ENCODE peak calls at places on chromosome 2, in five cellular contexts. P is GM12878, F is HepG2, D is NT2/D1, Y is H1. A is an unnamed sample.

GRCh38 chr2:38298539-38298938 is 78.5 kb downstream of the ATL2 start:
- DNase-seq in P (no peak), F (no peak), D (no peak), Y (no peak), A (no peak)

GRCh38 chr2:190216829-190217228 is 102.8 kb downstream of the HIBCH start:
- DNase-seq in P (no peak), F (peak), D (peak), Y (peak), A (peak)

GRCh38 chr2:6068441-6068935 is 376.3 kb downstream of the SOX11 start:
- DNase-seq in P (no peak), F (no peak), D (no peak), Y (no peak), A (no peak)

GRCh38 chr2:8391584-8391983 is 290.3 kb upstream of the ID2 start:
- DNase-seq in P (no peak), F (no peak), D (no peak), Y (no peak), A (no peak)

GRCh38 chr2:69122271-69122670 is 109.3 kb downstream of the ANTXR1 start:
- DNase-seq in P (no peak), F (no peak), D (no peak), Y (no peak), A (no peak)

GRCh38 chr2:8457620-8458255 is 224.1 kb upstream of the ID2 start:
- DNase-seq in P (no peak), F (no peak), D (no peak), Y (no peak), A (no peak)

GRCh38 chr2:74083750-74084149 is 64.0 kb downstream of the BOLA3 start:
- DNase-seq in P (no peak), F (no peak), D (no peak), Y (no peak), A (no peak)

GRCh38 chr2:157375384-157375783 is 49.8 kb upstream of the ERMN start:
- DNase-seq in P (no peak), F (no peak), D (no peak), Y (no peak), A (no peak)

GRCh38 chr2:128490321-128490720 is 171.7 kb upstream of the HS6ST1 start:
- DNase-seq in P (no peak), F (no peak), D (no peak), Y (no peak), A (no peak)

GRCh38 chr2:172836386-172837200 is 100.9 kb downstream of the RAPGEF4 start:
- DNase-seq in P (no peak), F (no peak), D (no peak), Y (no peak), A (no peak)

GRCh38 chr2:106970471-106971261 is 84.7 kb upstream of the ST6GAL2 start:
- DNase-seq in P (no peak), F (no peak), D (no peak), Y (no peak), A (no peak)

GRCh38 chr2:1819396-1819795 is 75.1 kb upstream of the PXDN start:
- DNase-seq in P (no peak), F (no peak), D (no peak), Y (no peak), A (no peak)

GRCh38 chr2:58644992-58645391 is 403.9 kb upstream of the FANCL start:
- DNase-seq in P (no peak), F (no peak), D (no peak), Y (no peak), A (no peak)

GRCh38 chr2:224196789-224197188 is 157.7 kb upstream of the SERPINE2 start:
- DNase-seq in P (no peak), F (no peak), D (no peak), Y (no peak), A (no peak)
- TF ChIP-seq SUZ12 in P (no peak), F (no peak), D (no peak), Y (no peak), A (no peak)

GRCh38 chr2:217445726-217446125 is 557.1 kb downstream of the TNS1 start:
- DNase-seq in P (no peak), F (no peak), D (no peak), Y (no peak), A (no peak)
- TF ChIP-seq SUZ12 in P (no peak), F (no peak), D (no peak), Y (no peak), A (no peak)

GRCh38 chr2:233213011-233213410 is 38.5 kb upstream of the ATG16L1 start:
- DNase-seq in P (no peak), F (no peak), D (no peak), Y (no peak), A (no peak)

GRCh38 chr2:233208382-233209116 is 42.9 kb upstream of the ATG16L1 start:
- DNase-seq in P (no peak), F (peak), D (no peak), Y (no peak), A (no peak)

GRCh38 chr2:233209978-233210680 is 41.3 kb upstream of the ATG16L1 start:
- DNase-seq in P (no peak), F (no peak), D (no peak), Y (no peak), A (no peak)

GRCh38 chr2:233209117-233209977 is 42.1 kb upstream of the ATG16L1 start:
- DNase-seq in P (no peak), F (peak), D (peak), Y (peak), A (no peak)

GRCh38 chr2:233210843-233211600 is 40.5 kb upstream of the ATG16L1 start:
- DNase-seq in P (no peak), F (no peak), D (no peak), Y (no peak), A (no peak)
- TF ChIP-seq SUZ12 in P (no peak), F (no peak), D (no peak), Y (no peak), A (no peak)

GRCh38 chr2:27431395-27431794 is 3.0 kb downstream of the NRBP1 start:
- DNase-seq in P (no peak), F (peak), D (no peak), Y (no peak), A (no peak)
- TF ChIP-seq SUZ12 in P (no peak), F (no peak), D (no peak), Y (no peak), A (no peak)

A was measured in HEK293T.